ENCODE peak calls at places on chromosomes 3 and 15, in eight cellular contexts. A is AG04450; F is foreskin fibroblast; P is CD8-positive, alpha-beta T cell; J is spleen; O is heart right ventricle; Q is breast epithelium; C is left ventricle myocardium inferior. U is an unnamed sample.

GRCh38 chr15:84398763-84399701 is 163.5 kb downstream of the GOLGA6L4 start:
- DNase-seq in Q (peak), O (peak), C (no peak), A (no peak), J (peak), F (no peak), P (peak), U (no peak)

GRCh38 chr3:194561306-194561974 is 71.8 kb downstream of the TMEM44 start:
- DNase-seq in C (no peak), A (no peak), F (peak), Q (no peak), P (no peak), O (no peak), J (no peak), U (no peak)

GRCh38 chr3:12507871-12508281 is 23.6 kb downstream of the TSEN2 start:
- DNase-seq in Q (no peak), F (peak), P (no peak), C (no peak), J (no peak), O (no peak), A (peak), U (no peak)

GRCh38 chr3:61094608-61095007 is 156.6 kb downstream of the FHIT start:
- DNase-seq in F (no peak), Q (no peak), A (no peak), O (no peak), J (no peak), C (no peak), P (no peak), U (no peak)

GRCh38 chr3:99651561-99651960 is 13.2 kb downstream of the COL8A1 start:
- DNase-seq in C (no peak), J (no peak), O (no peak), P (no peak), Q (no peak), F (peak), A (no peak), U (no peak)

GRCh38 chr3:13013994-13014754 is 59.1 kb downstream of the IQSEC1 start:
- DNase-seq in A (no peak), F (no peak), Q (no peak), J (peak), P (peak), C (no peak), O (no peak), U (no peak)

GRCh38 chr3:59254433-59254832 is 204.6 kb upstream of the CFAP20DC start:
- DNase-seq in A (no peak), F (no peak), O (no peak), C (no peak), P (no peak), J (no peak), Q (no peak), U (no peak)

GRCh38 chr15:67796728-67797127 is 28.6 kb upstream of the SKOR1 start:
- DNase-seq in P (no peak), C (peak), O (peak), J (no peak), A (no peak), Q (no peak), F (no peak), U (no peak)

GRCh38 chr3:23385327-23385726 is 182.2 kb downstream of the UBE2E2 start:
- DNase-seq in J (no peak), P (no peak), F (no peak), O (no peak), A (no peak), C (no peak), Q (no peak), U (no peak)

GRCh38 chr3:98897701-98898100 is 3.8 kb downstream of the DCBLD2 start:
- DNase-seq in O (no peak), J (no peak), Q (no peak), P (no peak), A (no peak), C (no peak), F (no peak), U (no peak)

GRCh38 chr3:6861989-6862879 is 1.3 kb downstream of the GRM7 start:
- DNase-seq in C (no peak), P (no peak), Q (no peak), F (no peak), A (no peak), J (no peak), O (no peak), U (no peak)

GRCh38 chr3:10599017-10599416 is 93.6 kb upstream of the ATP2B2 start:
- DNase-seq in C (no peak), A (no peak), J (no peak), O (no peak), P (no peak), F (no peak), Q (no peak), U (no peak)

GRCh38 chr15:24857777-24858176 is 97.0 kb upstream of the SNRPN start:
- DNase-seq in O (no peak), P (no peak), J (no peak), A (no peak), Q (no peak), F (no peak), C (no peak), U (no peak)

GRCh38 chr15:57333487-57333886 is 42.8 kb upstream of the CGNL1 start:
- DNase-seq in O (no peak), C (no peak), Q (no peak), P (no peak), J (no peak), A (no peak), F (no peak), U (no peak)

GRCh38 chr15:34437687-34438086 is at the start of gene GOLGA8A:
- DNase-seq in A (no peak), O (peak), Q (no peak), C (peak), J (peak), F (peak), P (peak), U (peak)

GRCh38 chr15:74319138-74319460 is 48.3 kb downstream of the CYP11A1 start:
- DNase-seq in Q (no peak), P (no peak), A (no peak), O (no peak), F (no peak), C (no peak), J (no peak), U (no peak)

GRCh38 chr15:33145447-33145846 is 49.1 kb downstream of the FMN1 start:
- DNase-seq in J (no peak), A (no peak), C (no peak), O (no peak), F (no peak), P (no peak), Q (peak), U (no peak)

GRCh38 chr15:25832158-25832557 is 31.0 kb downstream of the ATP10A start:
- DNase-seq in F (no peak), P (no peak), J (no peak), C (no peak), A (no peak), O (no peak), Q (no peak), U (no peak)

GRCh38 chr3:31485206-31485605 is 47.5 kb upstream of the STT3B start:
- DNase-seq in F (no peak), O (no peak), J (no peak), P (no peak), C (no peak), Q (no peak), A (no peak), U (no peak)

GRCh38 chr15:73792429-73792828 is 39.3 kb upstream of the INSYN1 start:
- DNase-seq in J (no peak), O (no peak), C (peak), Q (no peak), P (no peak), A (no peak), F (no peak), U (no peak)

GRCh38 chr15:87508086-87508485 is 748.5 kb downstream of the NTRK3 start:
- DNase-seq in Q (no peak), C (no peak), J (no peak), A (no peak), O (no peak), F (no peak), P (no peak), U (no peak)

GRCh38 chr15:31169558-31169957 is 68.0 kb upstream of the TRPM1 start:
- DNase-seq in Q (no peak), F (no peak), A (no peak), O (no peak), P (no peak), J (no peak), C (no peak), U (no peak)

GRCh38 chr15:88447741-88448140 is 19.4 kb downstream of the MRPL46 start:
- DNase-seq in A (no peak), O (no peak), F (no peak), Q (no peak), P (no peak), C (no peak), J (no peak), U (no peak)

GRCh38 chr3:55483196-55484095 is 3.7 kb downstream of the WNT5A start:
- DNase-seq in C (no peak), Q (no peak), P (no peak), F (no peak), J (no peak), O (no peak), A (no peak), U (no peak)

GRCh38 chr3:150252462-150252861 is 155.6 kb upstream of the TSC22D2 start:
- DNase-seq in Q (no peak), A (no peak), F (peak), O (no peak), J (no peak), C (no peak), P (no peak), U (no peak)

GRCh38 chr3:90011996-90012395 is 904.6 kb downstream of the EPHA3 start:
- DNase-seq in C (no peak), A (no peak), J (no peak), O (no peak), P (no peak), Q (no peak), F (no peak), U (no peak)

GRCh38 chr3:116150655-116151054 is 294.6 kb downstream of the LSAMP start:
- DNase-seq in F (no peak), C (no peak), J (no peak), Q (no peak), O (no peak), P (no peak), A (no peak), U (no peak)

GRCh38 chr3:31908391-31909097 is 72.5 kb downstream of the OSBPL10 start:
- DNase-seq in O (no peak), Q (no peak), F (no peak), A (no peak), C (no peak), J (no peak), P (no peak), U (no peak)

GRCh38 chr3:161999846-162000245 is 503.2 kb downstream of the OTOL1 start:
- DNase-seq in C (no peak), Q (no peak), F (no peak), A (no peak), J (no peak), P (no peak), O (no peak), U (no peak)

GRCh38 chr3:149765762-149766334 is 13.6 kb upstream of the COMMD2 start:
- DNase-seq in P (no peak), C (no peak), F (peak), O (no peak), Q (no peak), J (no peak), A (no peak), U (peak)

GRCh38 chr3:42725454-42725853 is 22.9 kb upstream of the HHATL start:
- DNase-seq in J (no peak), A (no peak), P (no peak), C (no peak), F (no peak), O (no peak), Q (no peak), U (no peak)

GRCh38 chr15:41495736-41496599 is 2.3 kb downstream of the ITPKA start:
- DNase-seq in O (no peak), Q (no peak), J (no peak), A (no peak), P (no peak), F (no peak), C (no peak), U (no peak)

GRCh38 chr3:194485471-194485875 is 1.3 kb downstream of the ATP13A3 start:
- DNase-seq in P (no peak), A (no peak), C (no peak), Q (no peak), F (no peak), J (no peak), O (no peak), U (no peak)

GRCh38 chr15:59814409-59814808 is 125.3 kb upstream of the BNIP2 start:
- DNase-seq in P (peak), O (no peak), Q (no peak), F (no peak), J (no peak), A (no peak), C (no peak), U (no peak)
- H3K4me3 ChIP-seq in P (no peak), O (no peak), Q (no peak), F (no peak), J (no peak), A (no peak), C (no peak), U (no peak)

GRCh38 chr3:117407317-117407716 is 697.7 kb downstream of the TUSC7 start:
- DNase-seq in P (no peak), O (no peak), A (no peak), C (no peak), Q (no peak), J (no peak), F (peak), U (no peak)
- TF ChIP-seq CTCF in P (no peak), O (no peak), A (peak), C (no peak), Q (no peak), J (no peak), F (no peak), U (peak)

GRCh38 chr3:73513260-73513659 is 111.5 kb downstream of the PDZRN3 start:
- DNase-seq in C (no peak), F (no peak), A (no peak), J (no peak), P (no peak), O (no peak), Q (no peak), U (no peak)

GRCh38 chr3:73510784-73511183 is 114.0 kb downstream of the PDZRN3 start:
- DNase-seq in P (no peak), C (no peak), O (no peak), J (no peak), F (no peak), A (no peak), Q (no peak), U (no peak)

GRCh38 chr3:73510298-73510697 is 114.4 kb downstream of the PDZRN3 start:
- DNase-seq in P (no peak), A (no peak), Q (no peak), O (no peak), C (no peak), J (no peak), F (no peak), U (no peak)

GRCh38 chr3:73512095-73512494 is 112.6 kb downstream of the PDZRN3 start:
- DNase-seq in Q (no peak), C (no peak), J (no peak), P (no peak), A (peak), F (no peak), O (no peak), U (no peak)

DNA sequence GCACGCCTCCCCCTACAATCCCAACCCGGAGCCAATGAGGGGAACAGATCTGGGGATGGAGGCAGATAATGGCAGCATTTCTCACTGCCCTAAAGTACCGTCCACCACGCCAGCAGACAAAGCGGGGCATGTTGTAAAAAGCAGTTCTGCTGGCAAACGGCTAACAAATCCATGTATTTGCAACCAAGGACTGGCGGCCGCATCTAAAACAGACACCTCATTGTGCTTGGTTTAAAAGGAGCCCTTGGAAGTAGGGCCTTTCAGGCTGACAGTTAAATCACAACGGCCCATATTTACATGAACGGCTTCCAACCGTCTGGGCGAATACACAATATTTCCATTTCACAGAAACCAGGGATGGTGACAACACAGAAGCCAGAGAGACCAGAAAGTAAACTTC is 113.2 kb downstream of the PDZRN3 start:
- DNase-seq in A (no peak), P (no peak), F (no peak), O (no peak), Q (no peak), C (no peak), J (no peak), U (no peak)
- H3K4me3 ChIP-seq in A (no peak), P (no peak), F (no peak), O (no peak), Q (no peak), C (no peak), J (no peak), U (no peak)

GRCh38 chr3:119924111-119925094 is 142.5 kb downstream of the NR1I2 start:
- DNase-seq in C (no peak), F (no peak), Q (no peak), A (no peak), O (no peak), J (no peak), P (no peak), U (no peak)

GRCh38 chr3:119918992-119919933 is 137.4 kb downstream of the NR1I2 start:
- DNase-seq in F (no peak), A (no peak), Q (no peak), O (no peak), J (no peak), P (no peak), C (no peak), U (no peak)
- TF ChIP-seq CTCF in F (no peak), A (peak), Q (no peak), O (no peak), J (no peak), P (no peak), C (no peak), U (no peak)

GRCh38 chr3:138344754-138345153 is 3.6 kb upstream of the MRAS start:
- DNase-seq in C (no peak), P (no peak), Q (no peak), A (no peak), O (no peak), F (no peak), J (no peak), U (no peak)
- H3K4me3 ChIP-seq in C (no peak), P (no peak), Q (no peak), A (no peak), O (no peak), F (no peak), J (no peak), U (no peak)

GRCh38 chr3:143644370-143645089 is 203.7 kb downstream of the SLC9A9 start:
- DNase-seq in O (peak), Q (peak), P (peak), A (peak), C (no peak), J (no peak), F (peak), U (peak)
- TF ChIP-seq CTCF in O (peak), Q (no peak), P (no peak), A (peak), C (peak), J (no peak), F (peak), U (peak)